ENCODE peak calls at places on chromosomes 6 and 20, in seven cellular contexts. Y is HFF-Myc; F is heart left ventricle; I is CD8-positive, alpha-beta memory T cell; K is breast epithelium; W is HTR-8/SVneo; A is effector CD4-positive, alpha-beta T cell. D is an unnamed sample.

GRCh38 chr6:57261896-57262295 is 39.8 kb upstream of the RAB23 start:
- DNase-seq in F (no peak), K (no peak), Y (no peak), I (no peak), A (no peak), W (no peak), D (peak)

GRCh38 chr6:35370799-35371493 is 28.6 kb downstream of the PPARD start:
- DNase-seq in A (no peak), Y (no peak), W (no peak), F (peak), K (no peak), I (no peak), D (peak)

GRCh38 chr20:11216451-11217314 is 542.9 kb upstream of the JAG1 start:
- DNase-seq in F (no peak), I (no peak), A (no peak), Y (no peak), W (peak), K (no peak), D (no peak)

GRCh38 chr6:142746524-142746923 is 198.5 kb downstream of the HIVEP2 start:
- DNase-seq in A (peak), K (no peak), Y (no peak), F (peak), I (peak), W (peak), D (peak)

GRCh38 chr6:159788757-159789376 is 535 bp downstream of the TCP1 start:
- DNase-seq in K (no peak), F (peak), A (peak), I (peak), W (peak), Y (no peak), D (peak)

GRCh38 chr20:22574545-22575086 is 9.8 kb downstream of the FOXA2 start:
- DNase-seq in I (no peak), Y (no peak), F (no peak), A (no peak), W (no peak), K (no peak), D (no peak)

GRCh38 chr6:128346569-128346968 is 173.8 kb downstream of the PTPRK start:
- DNase-seq in W (no peak), A (no peak), I (no peak), K (no peak), Y (no peak), F (no peak), D (no peak)

GRCh38 chr6:111674413-111674812 is 68.7 kb upstream of the TRAF3IP2 start:
- DNase-seq in Y (no peak), I (no peak), K (no peak), W (no peak), F (no peak), A (no peak), D (no peak)

GRCh38 chr6:52724406-52725121 is 38.7 kb downstream of the GSTA2 start:
- DNase-seq in Y (peak), F (peak), K (peak), A (peak), I (peak), W (peak), D (peak)

GRCh38 chr6:45156075-45156474 is 172.1 kb upstream of the RUNX2 start:
- DNase-seq in Y (no peak), I (no peak), A (no peak), K (no peak), F (no peak), W (no peak), D (no peak)

GRCh38 chr6:117448732-117449131 is 23.0 kb upstream of the ROS1 start:
- DNase-seq in I (no peak), K (no peak), F (no peak), Y (peak), W (peak), A (no peak), D (peak)

GRCh38 chr6:170286246-170286933 is 4.5 kb downstream of the DLL1 start:
- DNase-seq in Y (no peak), W (no peak), I (peak), F (peak), K (no peak), A (no peak), D (no peak)

GRCh38 chr20:19004975-19005374 is 191.4 kb downstream of the SCP2D1 start:
- DNase-seq in W (no peak), I (no peak), F (no peak), A (no peak), K (no peak), Y (no peak), D (no peak)

GRCh38 chr6:11796819-11797218 is 18.2 kb upstream of the ADTRP start:
- DNase-seq in I (no peak), W (no peak), F (no peak), K (no peak), A (no peak), Y (no peak), D (no peak)

GRCh38 chr6:36727491-36728021 is 29.9 kb downstream of the RAB44 start:
- DNase-seq in I (no peak), Y (peak), W (no peak), F (no peak), K (no peak), A (no peak), D (peak)

D was measured in fibroblast of mammary gland.